ENCODE peak calls at places on chromosome 12, in five cellular contexts. V is A549, R is stomach, Z is sigmoid colon, Y is K562. U is an unnamed sample.
A peak's percentile ranks its signal among the peaks of the same experiment; 100 is the strongest.

GRCh38 chr12:49187184-49187583 is 1.7 kb downstream of the TUBA1A start:
- DNase-seq in Y (no peak), R (no peak), V (no peak), Z (peak; percentile 81), U (peak; percentile 78)

GRCh38 chr12:90024261-90024660 is 315.6 kb upstream of the ATP2B1 start:
- DNase-seq in Y (no peak), V (peak; percentile 3), R (no peak), Z (no peak), U (no peak)

GRCh38 chr12:47442310-47442709 is 263.5 kb downstream of the RPAP3 start:
- DNase-seq in Y (no peak), V (no peak), Z (no peak), R (no peak), U (no peak)

GRCh38 chr12:72338437-72338836 is 66.3 kb downstream of the TRHDE start:
- DNase-seq in Y (no peak), Z (no peak), R (no peak), V (no peak), U (no peak)

GRCh38 chr12:20657496-20657895 is 37.6 kb upstream of the SLCO1C1 start:
- DNase-seq in V (no peak), Z (no peak), Y (no peak), R (no peak), U (no peak)

GRCh38 chr12:21677622-21678277 is 20.1 kb upstream of the LDHB start:
- DNase-seq in Z (no peak), V (no peak), Y (no peak), R (no peak), U (no peak)

GRCh38 chr12:49616533-49617219 is 6.7 kb upstream of the PRPF40B start:
- DNase-seq in V (no peak), Z (no peak), Y (no peak), R (no peak), U (no peak)

GRCh38 chr12:96193725-96194571 is at the start of gene ELK3:
- DNase-seq in Y (peak; percentile 89), V (peak; percentile 56), R (peak; percentile 73), Z (peak; percentile 84), U (no peak)

GRCh38 chr12:53299454-53300180 is at the start of gene MYG1:
- DNase-seq in V (peak; percentile 85), R (peak; percentile 89), Y (no peak), Z (peak; percentile 91), U (peak; percentile 91)
- TF ChIP-seq EP300 in V (no peak), R (no peak), Y (no peak), Z (no peak), U (no peak)

DNA sequence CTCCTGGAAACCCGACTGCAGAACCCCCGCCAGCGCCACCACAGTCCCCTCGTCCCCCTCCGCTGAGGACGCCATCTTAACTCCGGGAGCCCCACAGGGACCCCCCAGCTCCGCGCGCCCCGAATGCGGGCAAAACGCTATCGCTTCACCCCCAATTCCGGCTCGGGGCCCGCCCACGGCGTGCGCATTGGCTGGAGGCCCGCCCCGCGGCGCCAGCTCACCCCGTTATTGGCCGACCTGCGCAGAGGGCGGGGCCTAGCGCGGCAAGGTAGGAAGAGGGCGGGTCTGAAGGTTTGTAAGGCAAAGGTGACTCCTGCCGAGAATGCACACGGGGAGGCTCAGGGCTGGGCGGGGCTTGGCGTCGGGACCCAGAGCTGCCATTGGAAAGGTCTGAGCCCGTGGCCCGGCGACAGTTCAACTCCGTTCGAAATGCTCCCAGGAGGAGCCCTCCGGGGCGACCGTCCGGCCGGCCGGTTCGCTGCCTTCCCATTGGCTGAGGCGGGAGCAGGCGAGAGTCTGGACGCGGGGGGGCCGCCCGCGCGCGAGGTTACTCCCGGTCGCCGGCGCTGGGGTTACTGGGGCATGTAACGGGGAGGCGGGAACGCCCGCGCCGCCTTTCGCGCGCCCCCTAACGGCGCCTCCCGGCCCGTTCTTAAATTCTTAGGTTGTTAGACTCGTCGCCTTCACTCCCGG is at the start of gene LPCAT3:
- DNase-seq in V (peak; percentile 94), Y (peak; percentile 91), R (peak; percentile 98), Z (peak; percentile 99), U (peak; percentile 98)
- TF ChIP-seq EP300 in V (no peak), Y (peak; percentile 41), R (no peak), Z (no peak), U (no peak)

GRCh38 chr12:123022205-123022604 is 41.7 kb downstream of the ARL6IP4 start:
- DNase-seq in R (no peak), V (no peak), Z (no peak), Y (no peak), U (no peak)
- TF ChIP-seq EP300 in R (no peak), V (no peak), Z (no peak), Y (peak; percentile 20), U (no peak)

GRCh38 chr12:27193854-27194544 is 50.1 kb upstream of the STK38L start:
- DNase-seq in Y (no peak), V (no peak), R (no peak), Z (peak; percentile 94), U (no peak)

GRCh38 chr12:27191531-27191930 is 52.6 kb upstream of the STK38L start:
- DNase-seq in Y (no peak), R (no peak), Z (no peak), V (no peak), U (no peak)

GRCh38 chr12:27193106-27193505 is 51.0 kb upstream of the STK38L start:
- DNase-seq in R (no peak), Z (no peak), V (no peak), Y (no peak), U (no peak)

GRCh38 chr12:27192118-27192802 is 51.8 kb upstream of the STK38L start:
- DNase-seq in V (no peak), R (no peak), Y (no peak), Z (no peak), U (no peak)

DNA sequence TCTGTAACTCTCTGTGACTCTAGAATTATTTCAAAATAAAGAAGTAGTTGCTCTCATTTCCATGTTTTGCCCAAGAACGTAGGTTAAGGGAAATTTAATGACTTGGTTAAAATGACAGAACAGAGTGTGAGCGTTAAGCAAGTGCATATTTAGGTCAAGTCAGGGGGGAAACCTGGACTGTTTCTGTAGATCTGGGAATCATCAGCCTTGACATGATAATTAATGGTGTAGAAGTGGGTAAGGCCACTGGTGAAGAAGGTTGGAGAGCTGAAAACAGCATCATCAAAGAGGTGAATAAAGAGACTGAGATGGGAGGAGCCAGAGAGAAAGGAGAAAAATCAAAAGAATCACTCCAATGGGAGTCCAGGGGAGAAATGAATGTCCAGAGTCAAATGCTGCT is 49.4 kb upstream of the STK38L start:
- DNase-seq in R (no peak), Y (no peak), V (no peak), Z (no peak), U (no peak)
- TF ChIP-seq EP300 in R (no peak), Y (no peak), V (no peak), Z (peak; percentile 94), U (peak; percentile 53)

DNA sequence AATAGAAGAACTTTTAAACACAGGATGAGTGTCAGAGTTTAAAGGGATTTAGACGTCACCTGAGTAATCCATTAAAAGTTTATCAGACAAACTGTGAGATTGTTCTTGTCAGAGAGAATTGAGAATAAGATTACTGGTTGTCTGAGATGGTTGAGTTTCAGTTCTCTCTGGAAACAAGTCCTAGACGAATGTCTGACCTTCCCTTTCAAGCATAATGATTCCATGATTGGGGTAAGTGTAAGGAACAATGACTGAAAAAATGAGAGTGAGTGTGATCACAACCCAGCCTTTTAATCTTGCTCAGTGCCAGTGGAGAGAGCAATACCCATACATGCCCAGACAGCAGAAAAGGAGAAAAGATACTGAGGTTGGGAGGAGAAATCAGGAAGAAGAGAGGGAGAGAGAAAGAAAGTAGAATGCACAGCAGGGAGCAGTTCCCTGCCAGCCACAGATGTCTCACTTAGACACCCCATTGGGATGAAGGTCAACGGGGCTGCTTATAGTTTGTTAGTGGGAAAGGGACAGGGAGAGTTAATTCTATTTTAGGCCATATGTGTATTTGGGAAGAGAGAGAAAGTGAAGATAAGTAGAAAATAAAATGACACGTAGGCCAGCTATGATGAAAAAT is 4.3 kb downstream of the GRIP1 start:
- DNase-seq in R (no peak), Y (no peak), V (no peak), Z (no peak), U (no peak)
- TF ChIP-seq EP300 in R (no peak), Y (no peak), V (no peak), Z (no peak), U (no peak)

DNA sequence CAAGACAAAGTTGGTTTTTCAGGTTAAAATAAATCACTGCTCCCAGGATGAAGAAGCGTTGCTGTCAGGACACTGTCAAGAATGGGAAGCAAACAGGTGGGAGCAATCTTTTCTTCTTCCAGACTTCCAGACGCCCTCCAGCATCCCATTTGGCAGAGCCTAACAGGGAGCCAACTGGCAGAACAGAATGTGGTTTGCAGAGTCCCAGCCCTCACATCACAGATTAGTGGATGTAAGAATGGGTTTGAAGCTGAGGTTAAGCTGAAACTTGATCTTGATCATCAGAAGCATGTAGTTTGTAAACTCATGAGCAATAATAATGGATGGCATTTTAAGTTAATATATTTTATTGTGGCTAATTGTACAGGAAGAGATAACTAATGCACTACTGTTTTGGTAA is 636.4 kb downstream of the SLC6A15 start:
- DNase-seq in R (no peak), V (no peak), Y (no peak), Z (no peak), U (no peak)
- TF ChIP-seq EP300 in R (no peak), V (no peak), Y (no peak), Z (no peak), U (no peak)